ENCODE peak calls at places on chromosomes 7 and 10, in seven cellular contexts. One of them, this sample, is unnamed.

GRCh38 chr7:43891069-43891955 is 15.1 kb downstream of the URGCP start:
- DNase-seq in HCT116: no peak
- DNase-seq in H1: no peak
- DNase-seq in Panc1: no peak
- DNase-seq in SK-N-SH: no peak
- DNase-seq in HepG2: no peak
- DNase-seq in GM12878: no peak
- DNase-seq in this sample: no peak

GRCh38 chr7:142557971-142558582 is 191.2 kb upstream of the PRSS1 start:
- DNase-seq in H1: peak; percentile 82
- DNase-seq in GM12878: no peak
- DNase-seq in Panc1: no peak
- DNase-seq in SK-N-SH: peak; percentile 51
- DNase-seq in HepG2: peak; percentile 22
- DNase-seq in HCT116: peak; percentile 51
- DNase-seq in this sample: peak; percentile 74

GRCh38 chr10:124688366-124688765 is 55.8 kb downstream of the FAM53B start:
- DNase-seq in HCT116: no peak
- DNase-seq in GM12878: no peak
- DNase-seq in H1: no peak
- DNase-seq in Panc1: no peak
- DNase-seq in HepG2: no peak
- DNase-seq in SK-N-SH: no peak
- DNase-seq in this sample: no peak

GRCh38 chr7:26179422-26179821 is 21.1 kb downstream of the HNRNPA2B1 start:
- DNase-seq in HepG2: no peak
- DNase-seq in HCT116: no peak
- DNase-seq in H1: no peak
- DNase-seq in Panc1: no peak
- DNase-seq in GM12878: no peak
- DNase-seq in SK-N-SH: no peak
- DNase-seq in this sample: no peak

GRCh38 chr10:132891994-132892393 is 50.4 kb downstream of the CFAP46 start:
- DNase-seq in GM12878: no peak
- DNase-seq in Panc1: no peak
- DNase-seq in H1: peak; percentile 42
- DNase-seq in HepG2: no peak
- DNase-seq in HCT116: no peak
- DNase-seq in SK-N-SH: no peak
- DNase-seq in this sample: no peak

GRCh38 chr10:47451275-47451997 is 32.5 kb downstream of the ANXA8 start:
- DNase-seq in HepG2: no peak
- DNase-seq in HCT116: no peak
- DNase-seq in H1: no peak
- DNase-seq in SK-N-SH: no peak
- DNase-seq in GM12878: no peak
- DNase-seq in Panc1: no peak
- DNase-seq in this sample: no peak

GRCh38 chr10:86443069-86443468 is 76.5 kb upstream of the GRID1 start:
- DNase-seq in H1: no peak
- DNase-seq in Panc1: no peak
- DNase-seq in GM12878: no peak
- DNase-seq in HepG2: peak; percentile 63
- DNase-seq in SK-N-SH: no peak
- DNase-seq in HCT116: no peak
- DNase-seq in this sample: no peak

GRCh38 chr10:34648507-34648906 is 166.6 kb downstream of the PARD3 start:
- DNase-seq in Panc1: no peak
- DNase-seq in H1: no peak
- DNase-seq in SK-N-SH: no peak
- DNase-seq in GM12878: no peak
- DNase-seq in HCT116: no peak
- DNase-seq in HepG2: no peak
- DNase-seq in this sample: no peak

GRCh38 chr10:124557167-124557566 is 95.5 kb downstream of the LHPP start:
- DNase-seq in H1: no peak
- DNase-seq in HepG2: no peak
- DNase-seq in HCT116: no peak
- DNase-seq in SK-N-SH: no peak
- DNase-seq in Panc1: no peak
- DNase-seq in GM12878: no peak
- DNase-seq in this sample: no peak

GRCh38 chr10:35872666-35873065 is 230.6 kb upstream of the FZD8 start:
- DNase-seq in HCT116: no peak
- DNase-seq in H1: no peak
- DNase-seq in HepG2: no peak
- DNase-seq in Panc1: no peak
- DNase-seq in SK-N-SH: no peak
- DNase-seq in GM12878: no peak
- DNase-seq in this sample: no peak

GRCh38 chr7:55409474-55410225 is 44.5 kb downstream of the LANCL2 start:
- DNase-seq in SK-N-SH: peak; percentile 54
- DNase-seq in Panc1: no peak
- DNase-seq in H1: no peak
- DNase-seq in HCT116: no peak
- DNase-seq in HepG2: no peak
- DNase-seq in GM12878: peak; percentile 1
- DNase-seq in this sample: peak; percentile 69

GRCh38 chr10:103915794-103916193 is 2.2 kb downstream of the STN1 start:
- DNase-seq in H1: no peak
- DNase-seq in HepG2: no peak
- DNase-seq in Panc1: no peak
- DNase-seq in SK-N-SH: no peak
- DNase-seq in GM12878: no peak
- DNase-seq in HCT116: no peak
- DNase-seq in this sample: no peak

GRCh38 chr10:75140246-75140645 is 28.8 kb downstream of the SAMD8 start:
- DNase-seq in GM12878: no peak
- DNase-seq in H1: no peak
- DNase-seq in SK-N-SH: no peak
- DNase-seq in Panc1: no peak
- DNase-seq in HepG2: no peak
- DNase-seq in HCT116: no peak
- DNase-seq in this sample: no peak

GRCh38 chr10:100670828-100671479 is 74.4 kb upstream of the PAX2 start:
- DNase-seq in H1: peak; percentile 94
- DNase-seq in Panc1: no peak
- DNase-seq in SK-N-SH: peak; percentile 92
- DNase-seq in HCT116: no peak
- DNase-seq in HepG2: no peak
- DNase-seq in GM12878: no peak
- DNase-seq in this sample: peak; percentile 39

GRCh38 chr10:92544296-92544695 is 29.6 kb downstream of the IDE start:
- DNase-seq in HepG2: no peak
- DNase-seq in H1: no peak
- DNase-seq in Panc1: no peak
- DNase-seq in HCT116: no peak
- DNase-seq in GM12878: peak; percentile 35
- DNase-seq in SK-N-SH: peak; percentile 25
- DNase-seq in this sample: no peak

GRCh38 chr10:97279121-97279815 is 13.2 kb downstream of the ARHGAP19 start:
- DNase-seq in HCT116: no peak
- DNase-seq in HepG2: peak; percentile 78
- DNase-seq in Panc1: no peak
- DNase-seq in SK-N-SH: no peak
- DNase-seq in GM12878: no peak
- DNase-seq in H1: no peak
- DNase-seq in this sample: no peak

GRCh38 chr7:127792528-127793342 is 140.7 kb downstream of the SND1 start:
- DNase-seq in GM12878: no peak
- DNase-seq in SK-N-SH: no peak
- DNase-seq in HCT116: no peak
- DNase-seq in HepG2: peak; percentile 23
- DNase-seq in Panc1: peak; percentile 33
- DNase-seq in H1: peak; percentile 89
- DNase-seq in this sample: peak; percentile 57

GRCh38 chr7:35647171-35647574 is 47.8 kb downstream of the HERPUD2 start:
- DNase-seq in Panc1: no peak
- DNase-seq in HCT116: no peak
- DNase-seq in H1: no peak
- DNase-seq in HepG2: peak; percentile 81
- DNase-seq in SK-N-SH: peak; percentile 51
- DNase-seq in GM12878: no peak
- DNase-seq in this sample: peak; percentile 75

GRCh38 chr7:44079221-44080021 is 2.9 kb downstream of the POLM start:
- DNase-seq in H1: no peak
- DNase-seq in SK-N-SH: peak; percentile 11
- DNase-seq in HCT116: no peak
- DNase-seq in GM12878: no peak
- DNase-seq in Panc1: no peak
- DNase-seq in HepG2: no peak
- DNase-seq in this sample: no peak

GRCh38 chr10:100825946-100826660 is 80.7 kb downstream of the PAX2 start:
- DNase-seq in HCT116: no peak
- DNase-seq in GM12878: no peak
- DNase-seq in SK-N-SH: no peak
- DNase-seq in HepG2: no peak
- DNase-seq in Panc1: no peak
- DNase-seq in H1: no peak
- DNase-seq in this sample: no peak

GRCh38 chr7:22182139-22182538 is 174.8 kb downstream of the RAPGEF5 start:
- DNase-seq in HepG2: no peak
- DNase-seq in GM12878: no peak
- DNase-seq in HCT116: no peak
- DNase-seq in H1: no peak
- DNase-seq in Panc1: no peak
- DNase-seq in SK-N-SH: no peak
- DNase-seq in this sample: no peak

GRCh38 chr10:28939352-28940157 is 262.2 kb downstream of the BAMBI start:
- DNase-seq in GM12878: no peak
- DNase-seq in Panc1: no peak
- DNase-seq in HepG2: peak; percentile 100
- DNase-seq in SK-N-SH: no peak
- DNase-seq in HCT116: no peak
- DNase-seq in H1: peak; percentile 92
- DNase-seq in this sample: peak; percentile 40

GRCh38 chr10:24415455-24416169 is 206.7 kb downstream of the KIAA1217 start:
- DNase-seq in SK-N-SH: peak; percentile 61
- DNase-seq in Panc1: no peak
- DNase-seq in HepG2: no peak
- DNase-seq in HCT116: no peak
- DNase-seq in H1: no peak
- DNase-seq in GM12878: no peak
- DNase-seq in this sample: no peak

GRCh38 chr10:60123172-60123571 is 216.8 kb upstream of the CCDC6 start:
- DNase-seq in HepG2: no peak
- DNase-seq in GM12878: no peak
- DNase-seq in H1: no peak
- DNase-seq in HCT116: peak; percentile 50
- DNase-seq in Panc1: no peak
- DNase-seq in SK-N-SH: no peak
- DNase-seq in this sample: no peak

GRCh38 chr7:55365103-55365679 is at the start of gene LANCL2:
- DNase-seq in HepG2: no peak
- DNase-seq in HCT116: no peak
- DNase-seq in Panc1: no peak
- DNase-seq in H1: no peak
- DNase-seq in GM12878: no peak
- DNase-seq in SK-N-SH: peak; percentile 83
- DNase-seq in this sample: peak; percentile 61

GRCh38 chr7:115332691-115333090 is 410.8 kb downstream of the MDFIC start:
- DNase-seq in HepG2: no peak
- DNase-seq in HCT116: no peak
- DNase-seq in Panc1: no peak
- DNase-seq in GM12878: no peak
- DNase-seq in SK-N-SH: no peak
- DNase-seq in H1: no peak
- DNase-seq in this sample: no peak
- TF ChIP-seq SIN3A in HepG2: no peak
- TF ChIP-seq SIN3A in HCT116: no peak
- TF ChIP-seq SIN3A in Panc1: no peak
- TF ChIP-seq SIN3A in GM12878: no peak
- TF ChIP-seq SIN3A in SK-N-SH: no peak
- TF ChIP-seq SIN3A in H1: no peak
- TF ChIP-seq SIN3A in this sample: no peak

GRCh38 chr7:95886501-95887090 is 114.2 kb downstream of the DYNC1I1 start:
- DNase-seq in H1: no peak
- DNase-seq in SK-N-SH: no peak
- DNase-seq in Panc1: no peak
- DNase-seq in HCT116: no peak
- DNase-seq in HepG2: peak; percentile 35
- DNase-seq in GM12878: no peak
- DNase-seq in this sample: no peak
- TF ChIP-seq SIN3A in H1: no peak
- TF ChIP-seq SIN3A in SK-N-SH: no peak
- TF ChIP-seq SIN3A in Panc1: no peak
- TF ChIP-seq SIN3A in HCT116: no peak
- TF ChIP-seq SIN3A in HepG2: no peak
- TF ChIP-seq SIN3A in GM12878: no peak
- TF ChIP-seq SIN3A in this sample: no peak

DNA sequence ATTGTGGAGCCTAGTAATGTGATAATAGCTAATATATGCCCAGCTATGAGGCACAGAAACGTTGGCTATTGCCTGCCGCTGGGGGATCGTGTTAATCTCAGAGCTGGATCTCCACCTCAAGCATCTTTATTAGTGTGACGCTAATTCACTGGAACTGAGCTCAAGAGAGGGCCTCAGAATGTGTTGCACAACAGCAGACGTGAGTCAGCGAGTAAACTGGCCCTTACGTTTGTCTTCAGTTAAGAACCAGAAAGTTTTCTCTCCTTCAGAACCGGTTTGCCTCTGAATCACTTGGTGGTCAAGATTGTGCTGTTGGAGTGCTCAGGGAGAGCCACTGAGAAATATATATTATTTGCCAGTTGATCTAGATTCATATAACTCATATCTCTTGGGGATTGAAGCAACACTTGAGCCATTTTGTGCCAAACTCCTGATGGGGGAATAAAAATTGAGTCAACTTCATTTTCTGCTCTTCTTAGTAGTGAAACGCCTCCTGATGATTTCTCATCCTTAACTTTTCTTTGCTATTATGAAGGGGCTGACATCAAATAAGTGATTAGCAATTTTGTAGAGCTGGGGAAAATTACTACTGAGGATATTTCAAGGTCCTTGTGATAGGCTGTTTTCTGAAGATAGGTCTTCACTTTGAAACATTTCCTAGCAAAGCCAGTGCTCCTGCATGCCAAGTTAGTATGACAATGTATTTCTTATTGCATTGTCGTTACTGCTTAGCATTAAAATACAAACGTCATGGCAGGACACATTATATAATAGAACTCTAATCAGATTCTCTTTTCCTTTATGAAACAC is 22.3 kb downstream of the BZW2 start:
- DNase-seq in HepG2: peak; percentile 10
- DNase-seq in SK-N-SH: peak; percentile 54
- DNase-seq in GM12878: no peak
- DNase-seq in HCT116: peak; percentile 91
- DNase-seq in Panc1: peak; percentile 96
- DNase-seq in H1: no peak
- DNase-seq in this sample: no peak
- TF ChIP-seq SIN3A in HepG2: no peak
- TF ChIP-seq SIN3A in SK-N-SH: no peak
- TF ChIP-seq SIN3A in GM12878: no peak
- TF ChIP-seq SIN3A in HCT116: peak; percentile 36
- TF ChIP-seq SIN3A in Panc1: no peak
- TF ChIP-seq SIN3A in H1: no peak
- TF ChIP-seq SIN3A in this sample: no peak

DNA sequence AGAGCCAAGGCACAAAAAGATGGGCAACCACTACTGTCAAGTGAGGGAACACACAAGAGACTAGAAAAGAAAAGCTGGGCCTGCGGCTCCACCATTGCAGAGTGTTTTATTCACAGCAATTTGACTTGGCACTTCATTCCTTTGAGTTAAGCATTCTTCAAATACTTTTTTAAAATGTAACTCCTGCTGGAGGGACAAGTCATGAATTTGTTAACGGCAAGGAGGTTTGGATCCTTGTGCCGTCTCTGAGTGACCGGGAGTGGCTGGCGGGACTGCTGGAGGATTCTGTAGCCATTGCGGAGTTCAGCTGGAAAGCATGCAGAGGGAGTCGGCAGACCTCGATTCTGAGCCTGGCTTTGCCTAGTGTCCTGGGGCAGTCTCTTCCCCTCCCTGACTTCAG is 9.8 kb downstream of the HSPA12A start:
- DNase-seq in SK-N-SH: no peak
- DNase-seq in GM12878: no peak
- DNase-seq in HCT116: no peak
- DNase-seq in Panc1: no peak
- DNase-seq in HepG2: no peak
- DNase-seq in H1: no peak
- DNase-seq in this sample: no peak
- TF ChIP-seq SIN3A in SK-N-SH: no peak
- TF ChIP-seq SIN3A in GM12878: no peak
- TF ChIP-seq SIN3A in HCT116: no peak
- TF ChIP-seq SIN3A in Panc1: no peak
- TF ChIP-seq SIN3A in HepG2: no peak
- TF ChIP-seq SIN3A in H1: no peak
- TF ChIP-seq SIN3A in this sample: no peak

This sample was measured in K562.